ENCODE peak calls at places on chromosomes 6 and 20, in five cellular contexts. B is HT1080; N is activated naive CD4-positive, alpha-beta T cell treated with anti-CD3 and anti-CD28 coated beads, Interleukin-2, amount 10 ng/mL, durations not matched to agents 7 days and 5 days; X is NCI-H510A; R is right lobe of liver. M is an unnamed sample.

GRCh38 chr20:57043091-57043490 is 223.3 kb downstream of the BMP7 start:
- DNase-seq in B (no peak), N (no peak), X (no peak), R (no peak), M (no peak)

GRCh38 chr20:20441259-20441658 is 73.4 kb downstream of the INSM1 start:
- DNase-seq in B (no peak), N (no peak), X (no peak), R (no peak), M (no peak)

GRCh38 chr6:55704421-55704820 is 125.4 kb upstream of the HMGCLL1 start:
- DNase-seq in B (peak), N (no peak), X (no peak), R (no peak), M (peak)

GRCh38 chr20:63074182-63074581 is 67.4 kb upstream of the BHLHE23 start:
- DNase-seq in B (no peak), N (no peak), X (no peak), R (peak), M (no peak)

GRCh38 chr6:164230804-164231203 is 816.3 kb downstream of the QKI start:
- DNase-seq in B (no peak), N (no peak), X (no peak), R (no peak), M (no peak)

GRCh38 chr6:119241124-119241491 is 108.5 kb downstream of the MAN1A1 start:
- DNase-seq in B (no peak), N (no peak), X (peak), R (no peak), M (no peak)

GRCh38 chr6:137856138-137856898 is 10.7 kb upstream of the TNFAIP3 start:
- DNase-seq in B (no peak), N (no peak), X (no peak), R (no peak), M (no peak)

GRCh38 chr20:62724692-62725595 is 16.3 kb downstream of the NTSR1 start:
- DNase-seq in B (no peak), N (no peak), X (no peak), R (no peak), M (peak)

GRCh38 chr20:62065669-62066338 is at the start of gene TAF4:
- DNase-seq in B (peak), N (peak), X (peak), R (peak), M (peak)

GRCh38 chr6:169212897-169213813 is 40.5 kb downstream of the THBS2 start:
- DNase-seq in B (peak), N (peak), X (peak), R (peak), M (peak)

GRCh38 chr20:31602779-31603441 is 2.2 kb upstream of the ID1 start:
- DNase-seq in B (peak), N (peak), X (no peak), R (no peak), M (peak)

GRCh38 chr6:83474309-83474708 is 38.0 kb upstream of the PRSS35 start:
- DNase-seq in B (peak), N (no peak), X (no peak), R (peak), M (no peak)

GRCh38 chr6:93282521-93283031 is 136.8 kb downstream of the EPHA7 start:
- DNase-seq in B (no peak), N (no peak), X (no peak), R (peak), M (no peak)

GRCh38 chr6:104600659-104600971 is 259.1 kb downstream of the HACE1 start:
- DNase-seq in B (no peak), N (no peak), X (no peak), R (no peak), M (no peak)

GRCh38 chr6:137233561-137234504 is 14.6 kb upstream of the IFNGR1 start:
- DNase-seq in B (peak), N (no peak), X (no peak), R (no peak), M (peak)

GRCh38 chr6:137043710-137044365 is 927 bp downstream of the IL20RA start:
- DNase-seq in B (no peak), N (no peak), X (no peak), R (no peak), M (no peak)

GRCh38 chr20:62423326-62423706 is 4.0 kb downstream of the RBBP8NL start:
- DNase-seq in B (no peak), N (no peak), X (no peak), R (no peak), M (no peak)

GRCh38 chr6:41073968-41074691 is 1.4 kb downstream of the NFYA start:
- DNase-seq in B (peak), N (no peak), X (no peak), R (no peak), M (peak)

GRCh38 chr6:98927534-98927933 is 20.2 kb downstream of the FBXL4 start:
- DNase-seq in B (no peak), N (no peak), X (no peak), R (peak), M (no peak)

GRCh38 chr6:143542915-143543314 is 31.4 kb upstream of the FUCA2 start:
- DNase-seq in B (no peak), N (peak), X (no peak), R (no peak), M (no peak)

GRCh38 chr6:162846723-162847122 is 118.9 kb downstream of the PACRG start:
- DNase-seq in B (no peak), N (no peak), X (no peak), R (no peak), M (no peak)

GRCh38 chr6:5950448-5950847 is 56.3 kb downstream of the NRN1 start:
- DNase-seq in B (peak), N (peak), X (no peak), R (no peak), M (peak)

GRCh38 chr6:79420054-79420453 is 117.2 kb downstream of the LCA5 start:
- DNase-seq in B (no peak), N (no peak), X (no peak), R (no peak), M (no peak)

GRCh38 chr6:13451181-13451700 is 36.2 kb downstream of the GFOD1 start:
- DNase-seq in B (no peak), N (no peak), X (no peak), R (no peak), M (no peak)

GRCh38 chr6:116511424-116512131 is at the start of gene CALHM5:
- DNase-seq in B (peak), N (no peak), X (no peak), R (no peak), M (peak)

GRCh38 chr20:39855799-39856198 is 833.2 kb downstream of the MAFB start:
- DNase-seq in B (peak), N (no peak), X (no peak), R (no peak), M (peak)

GRCh38 chr20:50900261-50900660 is 31.0 kb downstream of the ADNP start:
- DNase-seq in B (no peak), N (no peak), X (no peak), R (no peak), M (no peak)

GRCh38 chr20:35395728-35396127 is 16.0 kb downstream of the UQCC1 start:
- DNase-seq in B (peak), N (no peak), X (no peak), R (no peak), M (peak)

GRCh38 chr6:161370882-161371281 is 97.0 kb upstream of the AGPAT4 start:
- DNase-seq in B (peak), N (peak), X (peak), R (peak), M (peak)

GRCh38 chr20:40331699-40332098 is 357.3 kb downstream of the MAFB start:
- DNase-seq in B (no peak), N (no peak), X (no peak), R (no peak), M (no peak)

M was measured in A172.